ENCODE peak calls at places on chromosomes 2 and 18, in six cellular contexts. One of them, this sample, is unnamed.

GRCh38 chr18:45447364-45448265 is 167.7 kb upstream of the SLC14A2 start:
- DNase-seq in foreskin fibroblast: no peak
- DNase-seq in NCI-H1092: no peak
- DNase-seq in activated CD4-positive, alpha-beta T cell treated with anti-CD3 and anti-CD28 coated beads, Interleukin-2, amount 50 U/mL, for 1 hour: no peak
- DNase-seq in NCI-H2029: no peak
- DNase-seq in A172: no peak
- DNase-seq in this sample: no peak

GRCh38 chr18:43877922-43878321 is 600.6 kb upstream of the SYT4 start:
- DNase-seq in foreskin fibroblast: no peak
- DNase-seq in NCI-H1092: no peak
- DNase-seq in activated CD4-positive, alpha-beta T cell treated with anti-CD3 and anti-CD28 coated beads, Interleukin-2, amount 50 U/mL, for 1 hour: no peak
- DNase-seq in NCI-H2029: no peak
- DNase-seq in A172: no peak
- DNase-seq in this sample: no peak

GRCh38 chr18:47560693-47561092 is 309.2 kb upstream of the SKOR2 start:
- DNase-seq in foreskin fibroblast: no peak
- DNase-seq in NCI-H1092: no peak
- DNase-seq in activated CD4-positive, alpha-beta T cell treated with anti-CD3 and anti-CD28 coated beads, Interleukin-2, amount 50 U/mL, for 1 hour: no peak
- DNase-seq in NCI-H2029: no peak
- DNase-seq in A172: no peak
- DNase-seq in this sample: no peak

GRCh38 chr2:55827855-55828254 is 95.7 kb downstream of the EFEMP1 start:
- DNase-seq in foreskin fibroblast: peak; percentile 35
- DNase-seq in NCI-H1092: no peak
- DNase-seq in activated CD4-positive, alpha-beta T cell treated with anti-CD3 and anti-CD28 coated beads, Interleukin-2, amount 50 U/mL, for 1 hour: no peak
- DNase-seq in NCI-H2029: no peak
- DNase-seq in A172: no peak
- DNase-seq in this sample: no peak

GRCh38 chr2:120992791-120993555 is 257.3 kb downstream of the GLI2 start:
- DNase-seq in foreskin fibroblast: no peak
- DNase-seq in NCI-H1092: no peak
- DNase-seq in activated CD4-positive, alpha-beta T cell treated with anti-CD3 and anti-CD28 coated beads, Interleukin-2, amount 50 U/mL, for 1 hour: no peak
- DNase-seq in NCI-H2029: no peak
- DNase-seq in A172: no peak
- DNase-seq in this sample: no peak

GRCh38 chr2:126482582-126483464 is 173.1 kb upstream of the GYPC start:
- DNase-seq in foreskin fibroblast: no peak
- DNase-seq in NCI-H1092: no peak
- DNase-seq in activated CD4-positive, alpha-beta T cell treated with anti-CD3 and anti-CD28 coated beads, Interleukin-2, amount 50 U/mL, for 1 hour: no peak
- DNase-seq in NCI-H2029: no peak
- DNase-seq in A172: no peak
- DNase-seq in this sample: no peak

GRCh38 chr2:211985393-211985792 is 553.2 kb downstream of the ERBB4 start:
- DNase-seq in foreskin fibroblast: no peak
- DNase-seq in NCI-H1092: no peak
- DNase-seq in activated CD4-positive, alpha-beta T cell treated with anti-CD3 and anti-CD28 coated beads, Interleukin-2, amount 50 U/mL, for 1 hour: no peak
- DNase-seq in NCI-H2029: no peak
- DNase-seq in A172: no peak
- DNase-seq in this sample: no peak

GRCh38 chr2:112712903-112713584 is 7.8 kb upstream of the NT5DC4 start:
- DNase-seq in foreskin fibroblast: peak; percentile 44
- DNase-seq in NCI-H1092: no peak
- DNase-seq in activated CD4-positive, alpha-beta T cell treated with anti-CD3 and anti-CD28 coated beads, Interleukin-2, amount 50 U/mL, for 1 hour: no peak
- DNase-seq in NCI-H2029: no peak
- DNase-seq in A172: no peak
- DNase-seq in this sample: no peak

GRCh38 chr2:48530033-48530804 is at the start of gene STON1:
- DNase-seq in foreskin fibroblast: peak; percentile 66
- DNase-seq in NCI-H1092: no peak
- DNase-seq in activated CD4-positive, alpha-beta T cell treated with anti-CD3 and anti-CD28 coated beads, Interleukin-2, amount 50 U/mL, for 1 hour: peak; percentile 20
- DNase-seq in NCI-H2029: no peak
- DNase-seq in A172: peak; percentile 29
- DNase-seq in this sample: peak; percentile 9

GRCh38 chr2:37415128-37415817 is 70.8 kb downstream of the QPCT start:
- DNase-seq in foreskin fibroblast: peak; percentile 74
- DNase-seq in NCI-H1092: no peak
- DNase-seq in activated CD4-positive, alpha-beta T cell treated with anti-CD3 and anti-CD28 coated beads, Interleukin-2, amount 50 U/mL, for 1 hour: no peak
- DNase-seq in NCI-H2029: peak; percentile 1
- DNase-seq in A172: peak; percentile 43
- DNase-seq in this sample: no peak

GRCh38 chr18:56381151-56381550 is 257.2 kb downstream of the TXNL1 start:
- DNase-seq in foreskin fibroblast: peak; percentile 13
- DNase-seq in NCI-H1092: no peak
- DNase-seq in activated CD4-positive, alpha-beta T cell treated with anti-CD3 and anti-CD28 coated beads, Interleukin-2, amount 50 U/mL, for 1 hour: no peak
- DNase-seq in NCI-H2029: no peak
- DNase-seq in A172: no peak
- DNase-seq in this sample: no peak

GRCh38 chr2:133422946-133423345 is 145.3 kb downstream of the NCKAP5 start:
- DNase-seq in foreskin fibroblast: no peak
- DNase-seq in NCI-H1092: no peak
- DNase-seq in activated CD4-positive, alpha-beta T cell treated with anti-CD3 and anti-CD28 coated beads, Interleukin-2, amount 50 U/mL, for 1 hour: no peak
- DNase-seq in NCI-H2029: no peak
- DNase-seq in A172: peak; percentile 7
- DNase-seq in this sample: no peak

GRCh38 chr2:105929506-105929905 is 184.8 kb downstream of the NCK2 start:
- DNase-seq in foreskin fibroblast: no peak
- DNase-seq in NCI-H1092: no peak
- DNase-seq in activated CD4-positive, alpha-beta T cell treated with anti-CD3 and anti-CD28 coated beads, Interleukin-2, amount 50 U/mL, for 1 hour: peak; percentile 25
- DNase-seq in NCI-H2029: peak; percentile 67
- DNase-seq in A172: no peak
- DNase-seq in this sample: peak; percentile 63

GRCh38 chr2:30789670-30790210 is 17.5 kb downstream of the CAPN13 start:
- DNase-seq in foreskin fibroblast: no peak
- DNase-seq in NCI-H1092: no peak
- DNase-seq in activated CD4-positive, alpha-beta T cell treated with anti-CD3 and anti-CD28 coated beads, Interleukin-2, amount 50 U/mL, for 1 hour: no peak
- DNase-seq in NCI-H2029: no peak
- DNase-seq in A172: no peak
- DNase-seq in this sample: no peak

GRCh38 chr2:181305151-181306123 is 151.7 kb upstream of the ITGA4 start:
- DNase-seq in foreskin fibroblast: peak; percentile 6
- DNase-seq in NCI-H1092: no peak
- DNase-seq in activated CD4-positive, alpha-beta T cell treated with anti-CD3 and anti-CD28 coated beads, Interleukin-2, amount 50 U/mL, for 1 hour: peak; percentile 23
- DNase-seq in NCI-H2029: peak; percentile 38
- DNase-seq in A172: no peak
- DNase-seq in this sample: peak; percentile 23

GRCh38 chr2:14492920-14493503 is 139.5 kb upstream of the LRATD1 start:
- DNase-seq in foreskin fibroblast: peak; percentile 92
- DNase-seq in NCI-H1092: no peak
- DNase-seq in activated CD4-positive, alpha-beta T cell treated with anti-CD3 and anti-CD28 coated beads, Interleukin-2, amount 50 U/mL, for 1 hour: no peak
- DNase-seq in NCI-H2029: no peak
- DNase-seq in A172: peak; percentile 92
- DNase-seq in this sample: no peak

GRCh38 chr2:71995067-71995665 is 152.5 kb downstream of the CYP26B1 start:
- DNase-seq in foreskin fibroblast: peak; percentile 39
- DNase-seq in NCI-H1092: peak; percentile 14
- DNase-seq in activated CD4-positive, alpha-beta T cell treated with anti-CD3 and anti-CD28 coated beads, Interleukin-2, amount 50 U/mL, for 1 hour: no peak
- DNase-seq in NCI-H2029: no peak
- DNase-seq in A172: peak; percentile 48
- DNase-seq in this sample: no peak

GRCh38 chr18:78903436-78904178 is 76.0 kb upstream of the SALL3 start:
- DNase-seq in foreskin fibroblast: no peak
- DNase-seq in NCI-H1092: no peak
- DNase-seq in activated CD4-positive, alpha-beta T cell treated with anti-CD3 and anti-CD28 coated beads, Interleukin-2, amount 50 U/mL, for 1 hour: no peak
- DNase-seq in NCI-H2029: no peak
- DNase-seq in A172: no peak
- DNase-seq in this sample: no peak

This sample was measured in central memory CD4-positive, alpha-beta T cell.